ENCODE peak calls at places on chromosomes 11 and 22, in four cellular contexts. E, Y, W and U are unnamed samples.

GRCh38 chr11:44305149-44305642 is 4.7 kb downstream of the ALX4 start:
- DNase-seq in Y (no peak), E (no peak), W (no peak), U (no peak)

GRCh38 chr11:104665631-104666030 is 232.6 kb downstream of the CASP12 start:
- DNase-seq in Y (no peak), W (no peak), E (no peak), U (no peak)

GRCh38 chr11:95688501-95689222 is 100.9 kb downstream of the FAM76B start:
- DNase-seq in E (no peak), Y (no peak), W (no peak), U (no peak)

GRCh38 chr22:31742682-31743081 is 7.2 kb downstream of the PRR14L start:
- DNase-seq in W (no peak), Y (no peak), E (no peak), U (no peak)

GRCh38 chr11:112255075-112255739 is 5.5 kb downstream of the PLET1 start:
- DNase-seq in E (no peak), Y (no peak), W (no peak), U (peak)

GRCh38 chr11:77019976-77020591 is 14.1 kb upstream of the B3GNT6 start:
- DNase-seq in W (no peak), Y (no peak), E (no peak), U (no peak)

GRCh38 chr11:8683115-8683807 is 669 bp downstream of the RPL27A start:
- DNase-seq in Y (peak), E (no peak), W (no peak), U (no peak)

GRCh38 chr11:109998921-109999320 is 94.3 kb upstream of the ZC3H12C start:
- DNase-seq in Y (no peak), W (no peak), E (no peak), U (no peak)

GRCh38 chr11:119584193-119585037 is 144.6 kb downstream of the NECTIN1 start:
- DNase-seq in Y (no peak), E (peak), W (no peak), U (peak)

GRCh38 chr11:75426720-75427086 is 6.3 kb downstream of the KLHL35 start:
- DNase-seq in Y (no peak), E (peak), W (no peak), U (no peak)

GRCh38 chr11:779120-779954 is 2.0 kb upstream of the GATD1 start:
- DNase-seq in W (no peak), Y (no peak), E (peak), U (no peak)

GRCh38 chr22:44617828-44618227 is 84.2 kb upstream of the PRR5 start:
- DNase-seq in E (no peak), Y (no peak), W (no peak), U (no peak)

GRCh38 chr11:125946712-125947418 is 1.0 kb downstream of the VSIG10L2 start:
- DNase-seq in Y (no peak), W (no peak), E (no peak), U (no peak)

GRCh38 chr22:47157093-47157420 is 394.6 kb downstream of the TBC1D22A start:
- DNase-seq in E (no peak), W (no peak), Y (no peak), U (peak)

GRCh38 chr22:26835929-26836528 is 178.6 kb downstream of the MIAT start:
- DNase-seq in E (no peak), Y (peak), W (no peak), U (no peak)

GRCh38 chr11:118002541-118003019 is 16.4 kb downstream of the IL10RA start:
- DNase-seq in W (peak), E (peak), Y (no peak), U (no peak)

GRCh38 chr11:74504100-74504691 is 10.7 kb upstream of the LIPT2 start:
- DNase-seq in Y (no peak), E (no peak), W (no peak), U (no peak)

GRCh38 chr11:36452231-36452630 is 57.8 kb downstream of the TRAF6 start:
- DNase-seq in W (no peak), Y (no peak), E (no peak), U (no peak)

GRCh38 chr11:128908391-128909246 is 17.5 kb downstream of the KCNJ5 start:
- DNase-seq in E (peak), Y (no peak), W (peak), U (peak)

GRCh38 chr22:43136255-43136654 is 6.9 kb downstream of the MCAT start:
- DNase-seq in E (peak), Y (peak), W (peak), U (peak)

GRCh38 chr22:45777852-45778172 is 106.2 kb downstream of the ATXN10 start:
- DNase-seq in E (no peak), W (no peak), Y (no peak), U (no peak)

GRCh38 chr11:46238967-46239800 is 38.3 kb upstream of the CREB3L1 start:
- DNase-seq in E (peak), W (peak), Y (peak), U (peak)

GRCh38 chr11:131694526-131695424 is 324.4 kb downstream of the NTM start:
- DNase-seq in Y (peak), E (peak), W (peak), U (peak)

GRCh38 chr11:121071456-121072236 is 29.4 kb upstream of the TECTA start:
- DNase-seq in Y (no peak), E (no peak), W (no peak), U (no peak)

GRCh38 chr11:105609341-105609781 is 512 bp upstream of the GRIA4 start:
- DNase-seq in W (no peak), E (no peak), Y (no peak), U (no peak)

GRCh38 chr11:12813371-12814225 is 139.4 kb downstream of the TEAD1 start:
- DNase-seq in W (no peak), E (peak), Y (no peak), U (no peak)

GRCh38 chr11:65293909-65294381 is 20.7 kb upstream of the CDC42EP2 start:
- DNase-seq in Y (no peak), E (peak), W (peak), U (peak)

GRCh38 chr11:71474771-71475483 is 21.9 kb downstream of the NADSYN1 start:
- DNase-seq in E (no peak), Y (no peak), W (no peak), U (no peak)

GRCh38 chr22:45317551-45318167 is 7.9 kb downstream of the FAM118A start:
- DNase-seq in Y (no peak), E (peak), W (peak), U (peak)

DNA sequence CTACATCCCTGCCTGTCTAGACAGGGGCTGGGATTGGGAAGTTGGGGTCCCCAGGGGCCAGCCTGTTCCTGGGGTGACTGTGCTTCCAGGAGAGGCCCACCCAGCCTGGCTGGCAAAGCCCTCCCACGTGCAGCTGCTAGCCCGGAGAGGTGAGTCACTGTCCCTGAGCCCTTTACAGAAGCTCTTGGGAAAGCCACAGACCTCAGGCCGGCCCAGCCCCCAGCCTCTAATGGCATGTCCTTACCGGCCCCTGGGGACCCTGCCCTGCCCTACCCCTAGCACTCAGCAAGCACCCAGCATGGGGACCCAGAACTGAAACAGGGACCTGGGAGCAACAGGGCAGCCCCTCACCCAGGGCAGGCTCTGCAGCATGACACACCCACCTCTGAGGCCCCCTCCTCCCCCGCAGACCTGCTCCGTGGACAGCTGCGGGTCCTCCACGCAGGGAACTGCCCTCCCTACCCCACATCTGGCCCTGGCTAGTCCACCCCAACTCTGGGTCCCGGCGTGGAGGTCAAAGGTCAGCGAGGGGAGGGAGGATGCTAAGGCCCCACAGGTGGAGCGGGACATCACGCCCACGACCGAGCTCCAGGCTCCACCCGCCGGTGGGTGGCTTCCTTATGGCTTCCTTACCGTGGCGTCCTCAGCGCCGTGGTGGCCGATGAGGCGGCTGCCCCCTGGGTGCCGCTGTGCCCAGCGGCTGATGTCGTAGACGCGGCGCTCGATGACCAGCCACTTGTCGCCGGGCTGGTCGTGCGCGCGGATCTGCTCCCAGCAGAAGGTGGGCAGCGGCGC is 612 bp downstream of the FADS3 start:
- DNase-seq in E (peak), Y (peak), W (peak), U (peak)
- TF ChIP-seq CTCF in E (no peak), Y (peak), W (peak), U (peak)

GRCh38 chr22:30205281-30206115 is 41.1 kb downstream of the LIF start:
- DNase-seq in E (peak), W (peak), Y (no peak), U (peak)
- H3K27ac ChIP-seq in E (peak), W (peak), Y (no peak), U (peak)

GRCh38 chr11:2837096-2837601 is 48.4 kb downstream of the CDKN1C start:
- DNase-seq in E (peak), Y (no peak), W (peak), U (peak)
- TF ChIP-seq CTCF in E (no peak), Y (no peak), W (peak), U (peak)

GRCh38 chr22:23784215-23784732 is 2.5 kb upstream of the SMARCB1 start:
- DNase-seq in E (no peak), W (no peak), Y (no peak), U (no peak)
- H3K27ac ChIP-seq in E (no peak), W (no peak), Y (no peak), U (no peak)